ENCODE peak calls at places on chromosomes 6 and 20, in nine cellular contexts. Q is SJSA1; F is small intestine; X is head of caudate nucleus; E is NCI-H1092; O is IMR-90; N is stimulated activated effector memory CD8-positive, alpha-beta T cell treated with anti-CD3 and anti-CD28 coated beads, Interleukin-12 subunit alpha, Interleukin-12 subunit beta, amount 100 ng/mL, for 72 hours; Y is SHP77 treated with DMSO at 0.1 percent for 48 hours; B is myocyte. L is an unnamed sample.

GRCh38 chr6:4962905-4963304 is 40.9 kb downstream of the RPP40 start:
- DNase-seq in X (no peak), N (no peak), O (no peak), F (no peak), Q (no peak), E (no peak), Y (no peak), B (no peak), L (no peak)

GRCh38 chr6:135498178-135498841 is 770 bp upstream of the AHI1 start:
- DNase-seq in E (peak; percentile 65), N (peak; percentile 74), F (peak; percentile 85), B (peak; percentile 90), X (peak; percentile 65), O (peak; percentile 94), Y (peak; percentile 47), Q (peak; percentile 86), L (peak; percentile 92)

GRCh38 chr6:134810402-134810801 is 139.5 kb downstream of the ALDH8A1 start:
- DNase-seq in Q (no peak), E (no peak), Y (no peak), X (no peak), O (peak; percentile 34), N (no peak), F (no peak), B (no peak), L (no peak)

GRCh38 chr6:18245642-18246041 is 18.7 kb downstream of the DEK start:
- DNase-seq in N (peak; percentile 63), F (no peak), O (no peak), E (no peak), B (no peak), Y (no peak), Q (no peak), X (no peak), L (no peak)

GRCh38 chr20:62875419-62876355 is 14.1 kb upstream of the TCFL5 start:
- DNase-seq in X (peak; percentile 76), O (peak; percentile 83), Q (peak; percentile 61), N (no peak), B (peak; percentile 82), E (peak; percentile 84), Y (peak; percentile 90), F (peak; percentile 70), L (peak; percentile 52)

GRCh38 chr6:83062225-83062624 is 3.4 kb downstream of the UBE3D start:
- DNase-seq in E (no peak), X (no peak), Y (no peak), B (no peak), O (peak; percentile 67), F (no peak), Q (peak; percentile 54), N (no peak), L (peak; percentile 61)

GRCh38 chr6:30804333-30804732 is 60.0 kb upstream of the IER3 start:
- DNase-seq in X (no peak), O (no peak), B (no peak), N (no peak), Y (no peak), Q (no peak), E (no peak), F (no peak), L (no peak)

GRCh38 chr6:18090349-18090786 is 32.1 kb downstream of the NHLRC1 start:
- DNase-seq in E (no peak), B (no peak), O (no peak), Q (no peak), X (no peak), F (no peak), N (no peak), Y (no peak), L (no peak)

GRCh38 chr20:3900187-3900604 is 11.0 kb downstream of the PANK2 start:
- DNase-seq in B (no peak), F (no peak), Q (no peak), X (no peak), E (no peak), O (no peak), Y (no peak), N (no peak), L (no peak)

GRCh38 chr6:100463685-100464161 is 998 bp downstream of the SIM1 start:
- DNase-seq in O (no peak), E (no peak), Q (no peak), N (no peak), Y (no peak), B (peak; percentile 63), X (no peak), F (no peak), L (no peak)

GRCh38 chr6:117547688-117548621 is 54.4 kb downstream of the GOPC start:
- DNase-seq in X (peak; percentile 47), F (no peak), O (peak; percentile 54), B (peak; percentile 97), Y (no peak), Q (no peak), E (peak; percentile 24), N (peak; percentile 70), L (peak; percentile 57)

GRCh38 chr6:327538-328183 is 35.4 kb downstream of the DUSP22 start:
- DNase-seq in B (peak; percentile 62), O (peak; percentile 35), N (no peak), E (no peak), Q (peak; percentile 15), X (no peak), Y (no peak), F (no peak), L (no peak)

GRCh38 chr6:108174371-108175175 is 8.8 kb downstream of the NR2E1 start:
- DNase-seq in O (peak; percentile 44), Q (no peak), X (no peak), E (no peak), B (peak; percentile 22), N (no peak), Y (no peak), F (no peak), L (peak; percentile 31)

GRCh38 chr6:135576055-135576454 is 78.5 kb upstream of the AHI1 start:
- DNase-seq in F (no peak), N (no peak), O (peak; percentile 80), X (no peak), E (peak; percentile 60), Y (no peak), Q (no peak), B (peak; percentile 41), L (peak; percentile 44)

GRCh38 chr20:12928755-12929401 is 79.9 kb upstream of the SPTLC3 start:
- DNase-seq in E (no peak), X (no peak), O (peak; percentile 87), F (no peak), Q (peak; percentile 66), N (no peak), B (peak; percentile 12), Y (no peak), L (peak; percentile 87)

GRCh38 chr6:168403370-168404005 is 37.5 kb upstream of the SMOC2 start:
- DNase-seq in Y (no peak), B (no peak), N (no peak), F (no peak), O (no peak), E (no peak), Q (no peak), X (no peak), L (no peak)

GRCh38 chr20:5586720-5587119 is 163.5 kb upstream of the SHLD1 start:
- DNase-seq in Y (no peak), O (no peak), Q (no peak), X (no peak), N (no peak), F (no peak), E (no peak), B (no peak), L (no peak)

GRCh38 chr6:128822271-128822670 is 60.7 kb upstream of the LAMA2 start:
- DNase-seq in Y (no peak), Q (peak; percentile 4), B (no peak), X (no peak), E (no peak), O (peak; percentile 68), N (no peak), F (no peak), L (peak; percentile 9)

GRCh38 chr6:121523628-121524027 is 88.2 kb downstream of the GJA1 start:
- DNase-seq in N (no peak), Y (no peak), B (no peak), O (peak; percentile 14), F (no peak), Q (peak; percentile 29), E (no peak), X (no peak), L (no peak)

GRCh38 chr6:93295631-93296030 is 123.7 kb downstream of the EPHA7 start:
- DNase-seq in F (no peak), B (no peak), Y (no peak), X (no peak), Q (no peak), E (no peak), O (no peak), N (no peak), L (no peak)

GRCh38 chr6:169959129-169960002 is 207.9 kb downstream of the ERMARD start:
- DNase-seq in Q (no peak), B (no peak), X (peak; percentile 12), E (peak; percentile 73), F (peak; percentile 35), N (no peak), Y (peak; percentile 89), O (no peak), L (peak; percentile 19)

GRCh38 chr6:113359155-113360140 is 497.7 kb upstream of the MARCKS start:
- DNase-seq in F (no peak), X (no peak), O (peak; percentile 73), N (no peak), E (no peak), Q (peak; percentile 14), B (peak; percentile 35), Y (no peak), L (peak; percentile 93)

GRCh38 chr6:129686941-129687627 is 22.9 kb downstream of the ARHGAP18 start:
- DNase-seq in E (no peak), B (no peak), F (peak; percentile 44), O (peak; percentile 52), N (peak; percentile 70), Q (no peak), X (no peak), Y (no peak), L (no peak)

GRCh38 chr6:168221000-168221399 is 98.6 kb downstream of the DACT2 start:
- DNase-seq in E (no peak), F (no peak), Q (no peak), B (no peak), O (no peak), X (no peak), Y (no peak), N (no peak), L (peak; percentile 90)

GRCh38 chr6:112665815-112666214 is 318.7 kb downstream of the RFPL4B start:
- DNase-seq in O (peak; percentile 77), Q (no peak), X (no peak), F (no peak), N (no peak), Y (no peak), B (no peak), E (no peak), L (no peak)

GRCh38 chr6:26054659-26054936 is 32.6 kb upstream of the HFE start:
- DNase-seq in X (no peak), Q (no peak), O (no peak), E (no peak), N (no peak), B (no peak), Y (no peak), F (no peak), L (no peak)

GRCh38 chr6:35737413-35738211 is 780 bp downstream of the ARMC12 start:
- DNase-seq in X (no peak), F (peak; percentile 84), B (peak; percentile 77), N (peak; percentile 62), Y (peak; percentile 80), Q (peak; percentile 59), E (peak; percentile 20), O (peak; percentile 87), L (peak; percentile 84)

GRCh38 chr6:132830236-132830799 is 15.9 kb downstream of the RPS12 start:
- DNase-seq in O (peak; percentile 59), X (no peak), E (peak; percentile 38), B (peak; percentile 63), F (no peak), Q (no peak), N (no peak), Y (peak; percentile 69), L (peak; percentile 55)

GRCh38 chr6:94478178-94479140 is 1059.1 kb upstream of the EPHA7 start:
- DNase-seq in B (no peak), Y (peak; percentile 84), E (peak; percentile 78), Q (no peak), F (no peak), X (no peak), N (no peak), O (no peak), L (no peak)

GRCh38 chr20:43388267-43389081 is 69.2 kb upstream of the SRSF6 start:
- DNase-seq in E (no peak), B (no peak), X (peak; percentile 51), N (no peak), Q (no peak), F (no peak), O (peak; percentile 44), Y (no peak), L (no peak)

GRCh38 chr6:46850781-46851180 is 57.6 kb downstream of the MEP1A start:
- DNase-seq in N (no peak), B (no peak), F (no peak), X (no peak), E (no peak), Y (no peak), Q (no peak), O (no peak), L (peak; percentile 43)